ENCODE peak calls at places on chromosomes 4 and X, in nine cellular contexts. One of them, this sample, is unnamed.

GRCh38 chr4:41670982-41671381 is 77.5 kb downstream of the PHOX2B start:
- DNase-seq in NCI-H1092: no peak
- DNase-seq in AG09319: no peak
- DNase-seq in fibroblast of lung: no peak
- DNase-seq in effector memory CD8-positive, alpha-beta T cell: no peak
- DNase-seq in naive thymus-derived CD4-positive, alpha-beta T cell: no peak
- DNase-seq in SHP77 treated with DMSO at 0.1 percent for 48 hours: no peak
- DNase-seq in NCI-H1930: no peak
- DNase-seq in NCI-H187: no peak
- DNase-seq in this sample: no peak

GRCh38 chr4:54359919-54360650 is 131.0 kb downstream of the PDGFRA start:
- DNase-seq in NCI-H1092: no peak
- DNase-seq in effector memory CD8-positive, alpha-beta T cell: no peak
- DNase-seq in SHP77 treated with DMSO at 0.1 percent for 48 hours: no peak
- DNase-seq in naive thymus-derived CD4-positive, alpha-beta T cell: no peak
- DNase-seq in NCI-H1930: no peak
- DNase-seq in fibroblast of lung: no peak
- DNase-seq in NCI-H187: no peak
- DNase-seq in AG09319: no peak
- DNase-seq in this sample: no peak

GRCh38 chrX:16484338-16484737 is 165.6 kb upstream of the S100G start:
- DNase-seq in SHP77 treated with DMSO at 0.1 percent for 48 hours: no peak
- DNase-seq in NCI-H1930: no peak
- DNase-seq in fibroblast of lung: peak
- DNase-seq in NCI-H187: no peak
- DNase-seq in naive thymus-derived CD4-positive, alpha-beta T cell: peak
- DNase-seq in AG09319: peak
- DNase-seq in NCI-H1092: no peak
- DNase-seq in effector memory CD8-positive, alpha-beta T cell: no peak
- DNase-seq in this sample: no peak

GRCh38 chrX:11724122-11725017 is 33.7 kb upstream of the MSL3 start:
- DNase-seq in NCI-H1092: no peak
- DNase-seq in effector memory CD8-positive, alpha-beta T cell: peak
- DNase-seq in NCI-H187: no peak
- DNase-seq in NCI-H1930: no peak
- DNase-seq in SHP77 treated with DMSO at 0.1 percent for 48 hours: no peak
- DNase-seq in naive thymus-derived CD4-positive, alpha-beta T cell: peak
- DNase-seq in fibroblast of lung: peak
- DNase-seq in AG09319: no peak
- DNase-seq in this sample: no peak

GRCh38 chr4:169121920-169122319 is 111.9 kb upstream of the CBR4 start:
- DNase-seq in SHP77 treated with DMSO at 0.1 percent for 48 hours: no peak
- DNase-seq in naive thymus-derived CD4-positive, alpha-beta T cell: no peak
- DNase-seq in AG09319: no peak
- DNase-seq in fibroblast of lung: no peak
- DNase-seq in NCI-H1092: no peak
- DNase-seq in effector memory CD8-positive, alpha-beta T cell: no peak
- DNase-seq in NCI-H187: no peak
- DNase-seq in NCI-H1930: no peak
- DNase-seq in this sample: no peak

GRCh38 chr4:24816797-24817196 is 21.4 kb downstream of the SOD3 start:
- DNase-seq in NCI-H187: no peak
- DNase-seq in NCI-H1930: no peak
- DNase-seq in SHP77 treated with DMSO at 0.1 percent for 48 hours: no peak
- DNase-seq in effector memory CD8-positive, alpha-beta T cell: no peak
- DNase-seq in AG09319: no peak
- DNase-seq in fibroblast of lung: peak
- DNase-seq in NCI-H1092: no peak
- DNase-seq in naive thymus-derived CD4-positive, alpha-beta T cell: no peak
- DNase-seq in this sample: no peak

GRCh38 chr4:26273308-26273980 is 47.4 kb upstream of the RBPJ start:
- DNase-seq in SHP77 treated with DMSO at 0.1 percent for 48 hours: no peak
- DNase-seq in naive thymus-derived CD4-positive, alpha-beta T cell: no peak
- DNase-seq in effector memory CD8-positive, alpha-beta T cell: no peak
- DNase-seq in AG09319: no peak
- DNase-seq in NCI-H187: no peak
- DNase-seq in NCI-H1092: no peak
- DNase-seq in fibroblast of lung: no peak
- DNase-seq in NCI-H1930: no peak
- DNase-seq in this sample: no peak

GRCh38 chrX:134524181-134524580 is 64.2 kb downstream of the HPRT1 start:
- DNase-seq in NCI-H1930: no peak
- DNase-seq in fibroblast of lung: no peak
- DNase-seq in SHP77 treated with DMSO at 0.1 percent for 48 hours: no peak
- DNase-seq in effector memory CD8-positive, alpha-beta T cell: no peak
- DNase-seq in naive thymus-derived CD4-positive, alpha-beta T cell: no peak
- DNase-seq in AG09319: no peak
- DNase-seq in NCI-H1092: no peak
- DNase-seq in NCI-H187: no peak
- DNase-seq in this sample: no peak

GRCh38 chr4:186204103-186204559 is 12.8 kb downstream of the CYP4V2 start:
- DNase-seq in NCI-H1092: peak
- DNase-seq in NCI-H1930: no peak
- DNase-seq in effector memory CD8-positive, alpha-beta T cell: peak
- DNase-seq in AG09319: no peak
- DNase-seq in NCI-H187: no peak
- DNase-seq in SHP77 treated with DMSO at 0.1 percent for 48 hours: peak
- DNase-seq in fibroblast of lung: peak
- DNase-seq in naive thymus-derived CD4-positive, alpha-beta T cell: peak
- DNase-seq in this sample: peak

GRCh38 chr4:138633505-138633904 is 382.1 kb upstream of the NOCT start:
- DNase-seq in NCI-H1092: no peak
- DNase-seq in NCI-H1930: no peak
- DNase-seq in NCI-H187: no peak
- DNase-seq in SHP77 treated with DMSO at 0.1 percent for 48 hours: no peak
- DNase-seq in naive thymus-derived CD4-positive, alpha-beta T cell: no peak
- DNase-seq in AG09319: no peak
- DNase-seq in fibroblast of lung: no peak
- DNase-seq in effector memory CD8-positive, alpha-beta T cell: no peak
- DNase-seq in this sample: no peak

GRCh38 chrX:1546601-1547275 is 9.8 kb upstream of the P2RY8 start:
- DNase-seq in NCI-H1092: no peak
- DNase-seq in AG09319: no peak
- DNase-seq in NCI-H187: no peak
- DNase-seq in SHP77 treated with DMSO at 0.1 percent for 48 hours: no peak
- DNase-seq in NCI-H1930: no peak
- DNase-seq in effector memory CD8-positive, alpha-beta T cell: no peak
- DNase-seq in fibroblast of lung: no peak
- DNase-seq in naive thymus-derived CD4-positive, alpha-beta T cell: no peak
- DNase-seq in this sample: no peak

GRCh38 chr4:107094332-107094731 is 58.2 kb upstream of the DKK2 start:
- DNase-seq in NCI-H1092: no peak
- DNase-seq in NCI-H187: no peak
- DNase-seq in SHP77 treated with DMSO at 0.1 percent for 48 hours: no peak
- DNase-seq in AG09319: peak
- DNase-seq in naive thymus-derived CD4-positive, alpha-beta T cell: no peak
- DNase-seq in NCI-H1930: no peak
- DNase-seq in effector memory CD8-positive, alpha-beta T cell: no peak
- DNase-seq in fibroblast of lung: peak
- DNase-seq in this sample: no peak

GRCh38 chrX:149499766-149500165 is 5.3 kb downstream of the IDS start:
- DNase-seq in AG09319: no peak
- DNase-seq in effector memory CD8-positive, alpha-beta T cell: no peak
- DNase-seq in naive thymus-derived CD4-positive, alpha-beta T cell: no peak
- DNase-seq in NCI-H1930: no peak
- DNase-seq in fibroblast of lung: no peak
- DNase-seq in SHP77 treated with DMSO at 0.1 percent for 48 hours: no peak
- DNase-seq in NCI-H187: no peak
- DNase-seq in NCI-H1092: no peak
- DNase-seq in this sample: no peak

GRCh38 chr4:2218436-2218835 is 23.5 kb downstream of the HAUS3 start:
- DNase-seq in fibroblast of lung: no peak
- DNase-seq in NCI-H1092: no peak
- DNase-seq in NCI-H1930: no peak
- DNase-seq in effector memory CD8-positive, alpha-beta T cell: no peak
- DNase-seq in naive thymus-derived CD4-positive, alpha-beta T cell: no peak
- DNase-seq in AG09319: no peak
- DNase-seq in SHP77 treated with DMSO at 0.1 percent for 48 hours: no peak
- DNase-seq in NCI-H187: no peak
- DNase-seq in this sample: no peak

GRCh38 chrX:868248-868647 is 237.7 kb downstream of the SHOX start:
- DNase-seq in naive thymus-derived CD4-positive, alpha-beta T cell: no peak
- DNase-seq in effector memory CD8-positive, alpha-beta T cell: no peak
- DNase-seq in AG09319: no peak
- DNase-seq in NCI-H1930: no peak
- DNase-seq in NCI-H187: no peak
- DNase-seq in SHP77 treated with DMSO at 0.1 percent for 48 hours: no peak
- DNase-seq in NCI-H1092: no peak
- DNase-seq in fibroblast of lung: no peak
- DNase-seq in this sample: no peak

GRCh38 chrX:153765138-153766079 is 1.4 kb downstream of the PLXNB3 start:
- DNase-seq in effector memory CD8-positive, alpha-beta T cell: no peak
- DNase-seq in NCI-H1930: no peak
- DNase-seq in SHP77 treated with DMSO at 0.1 percent for 48 hours: no peak
- DNase-seq in NCI-H1092: peak
- DNase-seq in NCI-H187: no peak
- DNase-seq in naive thymus-derived CD4-positive, alpha-beta T cell: no peak
- DNase-seq in fibroblast of lung: peak
- DNase-seq in AG09319: no peak
- DNase-seq in this sample: no peak

GRCh38 chr4:72377491-72378194 is 191.4 kb downstream of the ADAMTS3 start:
- DNase-seq in NCI-H1092: no peak
- DNase-seq in AG09319: no peak
- DNase-seq in effector memory CD8-positive, alpha-beta T cell: no peak
- DNase-seq in SHP77 treated with DMSO at 0.1 percent for 48 hours: no peak
- DNase-seq in NCI-H1930: no peak
- DNase-seq in naive thymus-derived CD4-positive, alpha-beta T cell: no peak
- DNase-seq in NCI-H187: no peak
- DNase-seq in fibroblast of lung: peak
- DNase-seq in this sample: no peak

GRCh38 chrX:72393836-72394517 is 88.3 kb upstream of the CITED1 start:
- DNase-seq in naive thymus-derived CD4-positive, alpha-beta T cell: no peak
- DNase-seq in NCI-H1092: no peak
- DNase-seq in NCI-H1930: no peak
- DNase-seq in SHP77 treated with DMSO at 0.1 percent for 48 hours: no peak
- DNase-seq in AG09319: no peak
- DNase-seq in fibroblast of lung: peak
- DNase-seq in NCI-H187: no peak
- DNase-seq in effector memory CD8-positive, alpha-beta T cell: no peak
- DNase-seq in this sample: no peak

GRCh38 chrX:130120746-130121504 is 10.6 kb upstream of the ELF4 start:
- DNase-seq in fibroblast of lung: peak
- DNase-seq in NCI-H187: no peak
- DNase-seq in effector memory CD8-positive, alpha-beta T cell: peak
- DNase-seq in SHP77 treated with DMSO at 0.1 percent for 48 hours: no peak
- DNase-seq in naive thymus-derived CD4-positive, alpha-beta T cell: peak
- DNase-seq in NCI-H1930: peak
- DNase-seq in NCI-H1092: no peak
- DNase-seq in AG09319: no peak
- DNase-seq in this sample: peak

GRCh38 chrX:154546354-154547244 is at the start of gene G6PD:
- DNase-seq in NCI-H1092: peak
- DNase-seq in naive thymus-derived CD4-positive, alpha-beta T cell: peak
- DNase-seq in SHP77 treated with DMSO at 0.1 percent for 48 hours: peak
- DNase-seq in effector memory CD8-positive, alpha-beta T cell: no peak
- DNase-seq in NCI-H187: peak
- DNase-seq in fibroblast of lung: peak
- DNase-seq in NCI-H1930: peak
- DNase-seq in AG09319: no peak
- DNase-seq in this sample: peak

GRCh38 chr4:174828845-174829701 is at the start of gene GLRA3:
- DNase-seq in NCI-H1092: peak
- DNase-seq in NCI-H187: peak
- DNase-seq in fibroblast of lung: peak
- DNase-seq in SHP77 treated with DMSO at 0.1 percent for 48 hours: peak
- DNase-seq in effector memory CD8-positive, alpha-beta T cell: no peak
- DNase-seq in NCI-H1930: peak
- DNase-seq in naive thymus-derived CD4-positive, alpha-beta T cell: no peak
- DNase-seq in AG09319: no peak
- DNase-seq in this sample: peak

GRCh38 chr4:102451266-102451665 is 49.9 kb upstream of the NFKB1 start:
- DNase-seq in NCI-H1930: no peak
- DNase-seq in SHP77 treated with DMSO at 0.1 percent for 48 hours: no peak
- DNase-seq in AG09319: no peak
- DNase-seq in effector memory CD8-positive, alpha-beta T cell: no peak
- DNase-seq in naive thymus-derived CD4-positive, alpha-beta T cell: no peak
- DNase-seq in fibroblast of lung: no peak
- DNase-seq in NCI-H1092: no peak
- DNase-seq in NCI-H187: no peak
- DNase-seq in this sample: no peak

GRCh38 chr4:185576918-185577591 is 41.7 kb upstream of the PDLIM3 start:
- DNase-seq in SHP77 treated with DMSO at 0.1 percent for 48 hours: no peak
- DNase-seq in naive thymus-derived CD4-positive, alpha-beta T cell: no peak
- DNase-seq in NCI-H1930: no peak
- DNase-seq in fibroblast of lung: peak
- DNase-seq in AG09319: no peak
- DNase-seq in NCI-H187: no peak
- DNase-seq in NCI-H1092: no peak
- DNase-seq in effector memory CD8-positive, alpha-beta T cell: no peak
- DNase-seq in this sample: no peak

GRCh38 chr4:187908079-187908501 is 87.5 kb upstream of the ZFP42 start:
- DNase-seq in NCI-H1930: no peak
- DNase-seq in effector memory CD8-positive, alpha-beta T cell: no peak
- DNase-seq in NCI-H187: no peak
- DNase-seq in fibroblast of lung: peak
- DNase-seq in SHP77 treated with DMSO at 0.1 percent for 48 hours: no peak
- DNase-seq in NCI-H1092: no peak
- DNase-seq in AG09319: peak
- DNase-seq in naive thymus-derived CD4-positive, alpha-beta T cell: no peak
- DNase-seq in this sample: no peak

GRCh38 chr4:159705334-159705733 is 602.5 kb downstream of the RAPGEF2 start:
- DNase-seq in NCI-H187: no peak
- DNase-seq in effector memory CD8-positive, alpha-beta T cell: no peak
- DNase-seq in naive thymus-derived CD4-positive, alpha-beta T cell: no peak
- DNase-seq in fibroblast of lung: no peak
- DNase-seq in SHP77 treated with DMSO at 0.1 percent for 48 hours: no peak
- DNase-seq in NCI-H1930: no peak
- DNase-seq in NCI-H1092: no peak
- DNase-seq in AG09319: no peak
- DNase-seq in this sample: no peak

GRCh38 chr4:77385124-77385969 is 220.3 kb upstream of the CXCL13 start:
- DNase-seq in NCI-H1092: peak
- DNase-seq in NCI-H187: peak
- DNase-seq in AG09319: peak
- DNase-seq in effector memory CD8-positive, alpha-beta T cell: peak
- DNase-seq in fibroblast of lung: peak
- DNase-seq in naive thymus-derived CD4-positive, alpha-beta T cell: peak
- DNase-seq in SHP77 treated with DMSO at 0.1 percent for 48 hours: peak
- DNase-seq in NCI-H1930: peak
- DNase-seq in this sample: peak

This sample was measured in immature natural killer cell.